ENCODE peak calls at places on chromosomes 1 and 21, in nine cellular contexts. L, S, D, N, F, G, C, B and A are unnamed samples.

GRCh38 chr1:21261551-21262281 is 28.5 kb downstream of the ECE1 start:
- DNase-seq in L (peak; percentile 53), S (peak; percentile 72), D (no peak), N (peak; percentile 89), F (peak; percentile 88), G (peak; percentile 88), C (peak; percentile 97), B (peak; percentile 98), A (peak; percentile 96)

GRCh38 chr1:36034692-36035091 is 49.2 kb upstream of the TEKT2 start:
- DNase-seq in L (no peak), S (no peak), D (no peak), N (peak; percentile 36), F (peak; percentile 9), G (peak; percentile 11), C (peak; percentile 69), B (peak; percentile 16), A (peak; percentile 88)

GRCh38 chr21:27695246-27695645 is 728.4 kb upstream of the ADAMTS5 start:
- DNase-seq in L (no peak), S (no peak), D (no peak), N (no peak), F (no peak), G (no peak), C (no peak), B (no peak), A (no peak)

GRCh38 chr1:83559090-83559489 is 439.8 kb downstream of the TTLL7 start:
- DNase-seq in L (no peak), S (no peak), D (no peak), N (no peak), F (no peak), G (no peak), C (no peak), B (no peak), A (no peak)

GRCh38 chr1:84268346-84268745 is 33.2 kb upstream of the SAMD13 start:
- DNase-seq in L (no peak), S (no peak), D (no peak), N (no peak), F (no peak), G (no peak), C (no peak), B (no peak), A (no peak)

GRCh38 chr1:7616076-7616833 is 154.8 kb upstream of the VAMP3 start:
- DNase-seq in L (peak; percentile 14), S (peak; percentile 42), D (no peak), N (no peak), F (no peak), G (no peak), C (peak; percentile 37), B (peak; percentile 8), A (peak; percentile 26)

GRCh38 chr1:110243581-110243980 is 33.5 kb downstream of the KCNC4 start:
- DNase-seq in L (no peak), S (no peak), D (no peak), N (no peak), F (no peak), G (no peak), C (no peak), B (no peak), A (no peak)

GRCh38 chr1:91997607-91998195 is 32.1 kb upstream of the EPHX4 start:
- DNase-seq in L (peak; percentile 21), S (peak; percentile 22), D (peak; percentile 43), N (peak; percentile 5), F (no peak), G (peak; percentile 23), C (peak; percentile 52), B (peak; percentile 50), A (peak; percentile 61)

GRCh38 chr21:38804617-38805281 is 980 bp upstream of the ETS2 start:
- DNase-seq in L (peak; percentile 86), S (peak; percentile 72), D (peak; percentile 70), N (no peak), F (no peak), G (no peak), C (peak; percentile 38), B (peak; percentile 79), A (peak; percentile 86)